ENCODE peak calls at places on chromosome 9, in eight cellular contexts. One of them, this sample, is unnamed.

GRCh38 chr9:34547960-34548603 is 25.3 kb upstream of the ENHO start:
- DNase-seq in lower lobe of right lung: peak; percentile 68
- DNase-seq in uterus: peak; percentile 73
- DNase-seq in H9: peak; percentile 83
- DNase-seq in fibroblast of lung: peak; percentile 35
- DNase-seq in cardiac muscle cell: peak; percentile 81
- DNase-seq in A549: peak; percentile 74
- DNase-seq in endothelial cell of umbilical vein: peak; percentile 49
- DNase-seq in this sample: no peak

GRCh38 chr9:83967083-83967482 is 12.9 kb downstream of the HNRNPK start:
- DNase-seq in lower lobe of right lung: no peak
- DNase-seq in uterus: no peak
- DNase-seq in H9: no peak
- DNase-seq in fibroblast of lung: no peak
- DNase-seq in cardiac muscle cell: no peak
- DNase-seq in A549: no peak
- DNase-seq in endothelial cell of umbilical vein: no peak
- DNase-seq in this sample: no peak

GRCh38 chr9:107312651-107313050 is 29.6 kb downstream of the RAD23B start:
- DNase-seq in lower lobe of right lung: no peak
- DNase-seq in uterus: no peak
- DNase-seq in H9: no peak
- DNase-seq in fibroblast of lung: peak; percentile 20
- DNase-seq in cardiac muscle cell: peak; percentile 24
- DNase-seq in A549: no peak
- DNase-seq in endothelial cell of umbilical vein: no peak
- DNase-seq in this sample: no peak

GRCh38 chr9:14043491-14043890 is 270.4 kb downstream of the NFIB start:
- DNase-seq in lower lobe of right lung: no peak
- DNase-seq in uterus: no peak
- DNase-seq in H9: no peak
- DNase-seq in fibroblast of lung: no peak
- DNase-seq in cardiac muscle cell: no peak
- DNase-seq in A549: no peak
- DNase-seq in endothelial cell of umbilical vein: no peak
- DNase-seq in this sample: no peak

GRCh38 chr9:134347996-134348395 is 21.7 kb downstream of the RXRA start:
- DNase-seq in lower lobe of right lung: no peak
- DNase-seq in uterus: no peak
- DNase-seq in H9: no peak
- DNase-seq in fibroblast of lung: no peak
- DNase-seq in cardiac muscle cell: no peak
- DNase-seq in A549: no peak
- DNase-seq in endothelial cell of umbilical vein: no peak
- DNase-seq in this sample: no peak

GRCh38 chr9:899440-900184 is 58.1 kb downstream of the DMRT1 start:
- DNase-seq in lower lobe of right lung: no peak
- DNase-seq in uterus: no peak
- DNase-seq in H9: no peak
- DNase-seq in fibroblast of lung: no peak
- DNase-seq in cardiac muscle cell: no peak
- DNase-seq in A549: no peak
- DNase-seq in endothelial cell of umbilical vein: no peak
- DNase-seq in this sample: no peak

GRCh38 chr9:132994410-132995120 is 16.1 kb downstream of the GFI1B start:
- DNase-seq in lower lobe of right lung: peak; percentile 53
- DNase-seq in uterus: no peak
- DNase-seq in H9: no peak
- DNase-seq in fibroblast of lung: peak; percentile 56
- DNase-seq in cardiac muscle cell: no peak
- DNase-seq in A549: no peak
- DNase-seq in endothelial cell of umbilical vein: no peak
- DNase-seq in this sample: peak; percentile 84

GRCh38 chr9:97696025-97696822 is 916 bp downstream of the XPA start:
- DNase-seq in lower lobe of right lung: no peak
- DNase-seq in uterus: no peak
- DNase-seq in H9: no peak
- DNase-seq in fibroblast of lung: peak; percentile 36
- DNase-seq in cardiac muscle cell: no peak
- DNase-seq in A549: no peak
- DNase-seq in endothelial cell of umbilical vein: peak; percentile 69
- DNase-seq in this sample: no peak

GRCh38 chr9:95495988-95496387 is 20.8 kb downstream of the PTCH1 start:
- DNase-seq in lower lobe of right lung: no peak
- DNase-seq in uterus: no peak
- DNase-seq in H9: no peak
- DNase-seq in fibroblast of lung: no peak
- DNase-seq in cardiac muscle cell: no peak
- DNase-seq in A549: no peak
- DNase-seq in endothelial cell of umbilical vein: no peak
- DNase-seq in this sample: no peak

GRCh38 chr9:79120533-79121315 is 451.0 kb upstream of the TLE4 start:
- DNase-seq in lower lobe of right lung: no peak
- DNase-seq in uterus: no peak
- DNase-seq in H9: no peak
- DNase-seq in fibroblast of lung: no peak
- DNase-seq in cardiac muscle cell: no peak
- DNase-seq in A549: no peak
- DNase-seq in endothelial cell of umbilical vein: no peak
- DNase-seq in this sample: no peak

GRCh38 chr9:115531410-115532130 is 413.6 kb upstream of the TNC start:
- DNase-seq in lower lobe of right lung: no peak
- DNase-seq in uterus: no peak
- DNase-seq in H9: no peak
- DNase-seq in fibroblast of lung: peak; percentile 94
- DNase-seq in cardiac muscle cell: no peak
- DNase-seq in A549: no peak
- DNase-seq in endothelial cell of umbilical vein: no peak
- DNase-seq in this sample: peak; percentile 28

GRCh38 chr9:28270156-28270555 is 696.9 kb upstream of the C9orf72 start:
- DNase-seq in lower lobe of right lung: no peak
- DNase-seq in uterus: no peak
- DNase-seq in H9: no peak
- DNase-seq in fibroblast of lung: no peak
- DNase-seq in cardiac muscle cell: no peak
- DNase-seq in A549: no peak
- DNase-seq in endothelial cell of umbilical vein: no peak
- DNase-seq in this sample: peak; percentile 15

GRCh38 chr9:4196886-4197285 is 103.0 kb downstream of the GLIS3 start:
- DNase-seq in lower lobe of right lung: no peak
- DNase-seq in uterus: no peak
- DNase-seq in H9: no peak
- DNase-seq in fibroblast of lung: no peak
- DNase-seq in cardiac muscle cell: no peak
- DNase-seq in A549: no peak
- DNase-seq in endothelial cell of umbilical vein: peak; percentile 8
- DNase-seq in this sample: no peak

GRCh38 chr9:4195285-4195684 is 104.6 kb downstream of the GLIS3 start:
- DNase-seq in lower lobe of right lung: no peak
- DNase-seq in uterus: no peak
- DNase-seq in H9: no peak
- DNase-seq in fibroblast of lung: no peak
- DNase-seq in cardiac muscle cell: no peak
- DNase-seq in A549: no peak
- DNase-seq in endothelial cell of umbilical vein: no peak
- DNase-seq in this sample: no peak

GRCh38 chr9:4193391-4193790 is 106.5 kb downstream of the GLIS3 start:
- DNase-seq in lower lobe of right lung: no peak
- DNase-seq in uterus: no peak
- DNase-seq in H9: no peak
- DNase-seq in fibroblast of lung: no peak
- DNase-seq in cardiac muscle cell: no peak
- DNase-seq in A549: no peak
- DNase-seq in endothelial cell of umbilical vein: no peak
- DNase-seq in this sample: no peak

GRCh38 chr9:4196376-4196775 is 103.5 kb downstream of the GLIS3 start:
- DNase-seq in lower lobe of right lung: no peak
- DNase-seq in uterus: no peak
- DNase-seq in H9: no peak
- DNase-seq in fibroblast of lung: peak; percentile 81
- DNase-seq in cardiac muscle cell: no peak
- DNase-seq in A549: no peak
- DNase-seq in endothelial cell of umbilical vein: no peak
- DNase-seq in this sample: peak; percentile 44

DNA sequence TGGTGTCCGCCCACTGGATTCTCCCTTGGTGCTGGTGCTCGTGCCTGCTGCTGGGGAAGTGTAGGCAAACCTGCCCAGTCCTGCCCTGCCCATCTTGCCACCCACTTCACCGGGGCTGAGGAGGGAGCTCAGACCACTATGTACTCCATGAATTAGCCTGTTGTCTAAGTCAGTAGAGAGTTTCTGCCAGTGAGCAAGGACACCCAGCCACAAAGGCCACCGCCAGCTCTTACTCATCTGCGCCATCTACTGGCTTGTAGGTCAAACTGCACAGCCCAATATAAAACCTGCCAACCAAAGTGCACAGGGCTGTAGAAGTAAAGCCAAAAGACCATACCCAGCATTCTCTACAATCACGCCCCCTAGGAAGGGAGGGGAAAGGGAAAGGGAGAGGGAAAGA is 102.3 kb downstream of the GLIS3 start:
- DNase-seq in lower lobe of right lung: no peak
- DNase-seq in uterus: no peak
- DNase-seq in H9: peak; percentile 72
- DNase-seq in fibroblast of lung: no peak
- DNase-seq in cardiac muscle cell: peak; percentile 14
- DNase-seq in A549: no peak
- DNase-seq in endothelial cell of umbilical vein: no peak
- DNase-seq in this sample: no peak
- TF ChIP-seq CTCF in lower lobe of right lung: peak; percentile 32
- TF ChIP-seq CTCF in uterus: no peak
- TF ChIP-seq CTCF in H9: peak; percentile 81
- TF ChIP-seq CTCF in fibroblast of lung: peak; percentile 40
- TF ChIP-seq CTCF in cardiac muscle cell: peak; percentile 32
- TF ChIP-seq CTCF in A549: peak; percentile 12
- TF ChIP-seq CTCF in endothelial cell of umbilical vein: peak; percentile 53
- TF ChIP-seq CTCF in this sample: peak; percentile 66

GRCh38 chr9:92612292-92612691 is 57.6 kb downstream of the IPPK start:
- DNase-seq in lower lobe of right lung: no peak
- DNase-seq in uterus: no peak
- DNase-seq in H9: no peak
- DNase-seq in fibroblast of lung: no peak
- DNase-seq in cardiac muscle cell: no peak
- DNase-seq in A549: no peak
- DNase-seq in endothelial cell of umbilical vein: no peak
- DNase-seq in this sample: no peak

GRCh38 chr9:92612816-92613215 is 57.1 kb downstream of the IPPK start:
- DNase-seq in lower lobe of right lung: no peak
- DNase-seq in uterus: no peak
- DNase-seq in H9: no peak
- DNase-seq in fibroblast of lung: no peak
- DNase-seq in cardiac muscle cell: no peak
- DNase-seq in A549: no peak
- DNase-seq in endothelial cell of umbilical vein: no peak
- DNase-seq in this sample: no peak

GRCh38 chr9:92613268-92614122 is 56.4 kb downstream of the IPPK start:
- DNase-seq in lower lobe of right lung: no peak
- DNase-seq in uterus: no peak
- DNase-seq in H9: no peak
- DNase-seq in fibroblast of lung: no peak
- DNase-seq in cardiac muscle cell: no peak
- DNase-seq in A549: no peak
- DNase-seq in endothelial cell of umbilical vein: no peak
- DNase-seq in this sample: no peak

GRCh38 chr9:92610470-92611420 is 59.2 kb downstream of the IPPK start:
- DNase-seq in lower lobe of right lung: no peak
- DNase-seq in uterus: peak; percentile 60
- DNase-seq in H9: no peak
- DNase-seq in fibroblast of lung: no peak
- DNase-seq in cardiac muscle cell: no peak
- DNase-seq in A549: no peak
- DNase-seq in endothelial cell of umbilical vein: no peak
- DNase-seq in this sample: no peak

GRCh38 chr9:92611621-92612275 is 58.2 kb downstream of the IPPK start:
- DNase-seq in lower lobe of right lung: no peak
- DNase-seq in uterus: no peak
- DNase-seq in H9: no peak
- DNase-seq in fibroblast of lung: no peak
- DNase-seq in cardiac muscle cell: no peak
- DNase-seq in A549: no peak
- DNase-seq in endothelial cell of umbilical vein: no peak
- DNase-seq in this sample: no peak
- H3K27ac ChIP-seq in lower lobe of right lung: no peak overlapping the region
- H3K27ac ChIP-seq in uterus: peak overlapping the region; percentile 82
- H3K27ac ChIP-seq in H9: no peak overlapping the region
- H3K27ac ChIP-seq in fibroblast of lung: no peak overlapping the region
- H3K27ac ChIP-seq in cardiac muscle cell: no peak overlapping the region
- H3K27ac ChIP-seq in A549: no peak overlapping the region
- H3K27ac ChIP-seq in endothelial cell of umbilical vein: no peak overlapping the region
- H3K27ac ChIP-seq in this sample: peak overlapping the region; percentile 31

DNA sequence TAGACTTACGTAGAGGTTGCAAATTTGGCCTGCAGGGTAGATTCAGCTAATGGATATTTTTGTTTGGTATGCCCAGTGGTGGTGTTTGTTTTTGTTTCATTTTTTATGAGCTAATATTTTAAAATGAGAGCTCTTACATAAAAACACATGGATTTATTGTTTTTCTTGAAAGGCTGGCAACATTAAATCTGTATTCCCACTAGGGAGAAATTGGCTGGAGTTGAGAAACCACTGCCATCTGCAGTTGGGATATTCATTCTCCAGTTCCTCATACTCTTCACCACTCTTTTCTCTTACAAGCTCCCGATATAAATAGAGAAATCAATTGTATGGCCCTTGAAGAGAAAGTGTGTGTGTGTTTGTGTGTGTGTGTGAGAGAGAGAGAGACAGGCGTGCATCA is 143.3 kb downstream of the ALDH1A1 start:
- DNase-seq in lower lobe of right lung: no peak
- DNase-seq in uterus: no peak
- DNase-seq in H9: no peak
- DNase-seq in fibroblast of lung: no peak
- DNase-seq in cardiac muscle cell: no peak
- DNase-seq in A549: no peak
- DNase-seq in endothelial cell of umbilical vein: no peak
- DNase-seq in this sample: no peak
- H3K4me1 ChIP-seq in lower lobe of right lung: no peaks in the 10 kb centered on the region
- H3K4me1 ChIP-seq in uterus: no peaks in the 10 kb centered on the region
- H3K4me1 ChIP-seq in H9: no peaks in the 10 kb centered on the region
- H3K4me1 ChIP-seq in fibroblast of lung: no peaks in the 10 kb centered on the region
- H3K4me1 ChIP-seq in cardiac muscle cell: no peaks in the 10 kb centered on the region
- H3K4me1 ChIP-seq in A549: peaks cover 4% of the 10 kb centered on the region
- H3K4me1 ChIP-seq in endothelial cell of umbilical vein: no peaks in the 10 kb centered on the region
- H3K4me1 ChIP-seq in this sample: no peaks in the 10 kb centered on the region

DNA sequence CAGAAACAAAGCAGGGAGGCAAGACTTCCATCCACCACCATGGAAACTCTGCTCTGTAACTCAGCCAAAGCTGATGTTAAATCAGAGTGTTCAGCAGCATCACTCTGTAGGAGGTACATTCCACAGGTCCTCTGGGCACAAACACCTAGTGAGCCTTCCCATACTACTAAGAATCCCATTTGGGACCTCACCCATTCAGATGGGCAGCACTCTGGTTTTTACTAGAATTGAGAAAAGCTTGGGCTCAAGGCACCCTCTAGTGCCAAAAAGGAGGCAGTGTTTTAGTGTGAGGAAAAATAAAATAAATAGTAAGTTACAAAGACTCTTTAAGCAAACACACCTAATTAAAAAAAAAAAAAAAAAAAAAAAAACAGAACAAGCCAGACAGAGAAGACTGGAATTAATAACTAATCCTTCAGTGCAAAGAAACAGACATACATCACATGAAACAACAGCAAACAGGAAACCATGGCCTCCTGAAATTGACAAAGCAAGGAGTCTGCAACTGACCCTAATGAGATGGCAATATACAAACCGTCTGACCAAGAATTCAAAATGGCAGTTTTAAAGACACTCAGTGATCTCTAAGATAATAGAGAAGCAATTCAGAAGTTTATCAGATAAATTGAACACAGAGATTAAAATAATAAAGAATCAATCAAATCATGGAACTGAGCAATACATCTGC is 159.5 kb downstream of the GNA14 start:
- DNase-seq in lower lobe of right lung: no peak
- DNase-seq in uterus: no peak
- DNase-seq in H9: peak; percentile 36
- DNase-seq in fibroblast of lung: no peak
- DNase-seq in cardiac muscle cell: peak; percentile 18
- DNase-seq in A549: no peak
- DNase-seq in endothelial cell of umbilical vein: peak; percentile 18
- DNase-seq in this sample: peak; percentile 25
- TF ChIP-seq CTCF in lower lobe of right lung: peak; percentile 22
- TF ChIP-seq CTCF in uterus: no peak
- TF ChIP-seq CTCF in H9: peak; percentile 73
- TF ChIP-seq CTCF in fibroblast of lung: peak; percentile 64
- TF ChIP-seq CTCF in cardiac muscle cell: peak; percentile 66
- TF ChIP-seq CTCF in A549: peak; percentile 50
- TF ChIP-seq CTCF in endothelial cell of umbilical vein: peak; percentile 23
- TF ChIP-seq CTCF in this sample: peak; percentile 60

This sample was measured in foreskin keratinocyte.